ENCODE peak calls at places on chromosome 16, in four cellular contexts. P is thoracic aorta, Z is body of pancreas, S is left lung. V is an unnamed sample.

GRCh38 chr16:72847187-72848044 is 200.5 kb downstream of the ZFHX3 start:
- DNase-seq in P (no peak), Z (peak; percentile 35), S (no peak), V (no peak)

GRCh38 chr16:10939649-10940206 is 2.5 kb downstream of the DEXI start:
- DNase-seq in P (no peak), Z (no peak), S (peak; percentile 24), V (no peak)

GRCh38 chr16:67326472-67327309 is at the start of the genes KCTD19 and LRRC36:
- DNase-seq in P (no peak), Z (peak; percentile 82), S (peak; percentile 64), V (no peak)

GRCh38 chr16:31301708-31302400 is 42.1 kb downstream of the ITGAM start:
- DNase-seq in P (no peak), Z (no peak), S (no peak), V (no peak)

GRCh38 chr16:29315046-29315445 is 91.5 kb downstream of the NPIPB11 start:
- DNase-seq in P (no peak), Z (no peak), S (no peak), V (no peak)

GRCh38 chr16:85291302-85292148 is 179.3 kb upstream of the CIBAR2 start:
- DNase-seq in P (no peak), Z (no peak), S (peak; percentile 76), V (no peak)

GRCh38 chr16:15961060-15961511 is 11.7 kb downstream of the ABCC1 start:
- DNase-seq in P (no peak), Z (no peak), S (no peak), V (no peak)

GRCh38 chr16:21608647-21609328 is 9.4 kb downstream of the METTL9 start:
- DNase-seq in P (no peak), Z (no peak), S (no peak), V (no peak)

GRCh38 chr16:9364721-9365693 is 273.6 kb downstream of the HAPSTR1 start:
- DNase-seq in P (peak; percentile 54), Z (peak; percentile 98), S (peak; percentile 34), V (peak; percentile 66)

GRCh38 chr16:12572316-12572985 is 231.2 kb downstream of the CPPED1 start:
- DNase-seq in P (no peak), Z (no peak), S (no peak), V (no peak)

GRCh38 chr16:12573300-12573699 is 230.4 kb downstream of the CPPED1 start:
- DNase-seq in P (no peak), Z (no peak), S (no peak), V (no peak)

GRCh38 chr16:12574721-12575120 is 229.0 kb downstream of the CPPED1 start:
- DNase-seq in P (no peak), Z (no peak), S (no peak), V (no peak)

GRCh38 chr16:12575288-12575687 is 228.4 kb downstream of the CPPED1 start:
- DNase-seq in P (no peak), Z (no peak), S (no peak), V (no peak)

DNA sequence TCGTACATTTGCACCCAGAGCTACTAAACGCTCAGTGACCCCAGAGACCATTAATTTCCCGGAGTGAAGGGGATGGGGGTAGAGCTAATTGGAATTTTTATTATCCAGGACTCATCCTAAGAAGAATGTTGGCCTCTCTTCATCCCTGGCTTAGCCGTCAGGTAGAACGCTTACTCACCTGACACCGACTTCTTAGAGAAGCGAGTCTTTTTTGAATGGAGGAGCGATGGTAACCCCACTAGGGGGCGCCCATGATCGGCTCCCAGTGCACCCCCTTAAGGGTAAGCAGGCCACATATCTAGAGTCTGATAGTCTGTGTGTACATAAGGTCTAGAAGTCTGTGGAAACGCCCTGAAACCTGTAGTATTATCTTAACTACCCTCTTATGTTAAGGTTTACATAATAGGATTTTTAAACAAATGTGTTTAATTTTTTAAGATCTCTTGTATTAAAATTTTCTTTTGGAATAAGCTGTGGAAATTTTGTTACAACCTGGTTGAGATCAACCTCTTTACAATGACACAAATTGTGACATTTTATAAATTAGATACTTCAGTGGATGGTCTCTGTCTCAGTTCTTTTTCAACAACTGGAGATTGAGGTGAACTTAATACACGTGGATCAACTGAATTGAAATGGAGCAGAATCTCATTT is 229.8 kb downstream of the CPPED1 start:
- DNase-seq in P (no peak), Z (peak; percentile 54), S (peak; percentile 45), V (no peak)
- TF ChIP-seq CTCF in P (peak; percentile 24), Z (peak; percentile 31), S (peak; percentile 32), V (peak; percentile 11)

DNA sequence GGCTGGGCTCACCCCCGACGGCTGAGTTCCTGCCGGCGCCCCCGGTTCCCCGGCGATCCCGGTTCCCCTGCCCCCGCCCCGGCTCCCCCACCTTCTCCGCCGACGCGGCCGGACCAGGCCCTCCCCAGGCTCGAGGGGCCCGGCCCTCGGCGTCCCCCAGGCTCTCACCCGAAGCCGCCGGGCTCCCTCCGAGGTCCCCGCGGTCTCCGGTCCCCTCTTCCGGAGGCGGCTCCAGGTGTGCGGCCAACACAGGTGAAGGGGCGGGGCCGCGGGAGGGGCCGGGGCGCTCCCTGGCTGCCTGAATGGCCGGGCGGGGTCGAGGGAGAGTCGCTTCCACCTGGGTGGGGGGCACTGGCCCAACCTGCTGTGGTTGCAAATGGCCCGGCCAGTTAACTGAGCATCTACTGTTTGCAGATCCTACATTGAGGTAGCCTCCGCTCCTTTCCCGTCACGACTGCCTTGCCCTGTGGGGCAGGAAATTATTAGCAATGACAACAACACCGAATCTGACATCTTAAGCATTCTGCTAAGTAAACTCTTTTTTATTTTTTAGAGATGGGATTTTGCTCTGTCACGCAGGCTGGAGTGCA is at the start of gene BICDL2:
- DNase-seq in P (no peak), Z (peak; percentile 87), S (peak; percentile 36), V (no peak)
- H3K27ac ChIP-seq in P (no peak within 1 kb of the TSS), Z (peak within 1 kb of the TSS; percentile 95), S (no peak within 1 kb of the TSS), V (no peak within 1 kb of the TSS)

GRCh38 chr16:68529608-68529930 is 9.5 kb upstream of the ZFP90 start:
- DNase-seq in P (no peak), Z (no peak), S (no peak), V (no peak)

GRCh38 chr16:68528686-68529379 is 10.3 kb upstream of the ZFP90 start:
- DNase-seq in P (peak; percentile 51), Z (peak; percentile 90), S (peak; percentile 88), V (peak; percentile 33)

GRCh38 chr16:68524069-68524820 is 14.8 kb upstream of the ZFP90 start:
- DNase-seq in P (no peak), Z (no peak), S (no peak), V (no peak)

GRCh38 chr16:68526143-68526781 is 12.8 kb upstream of the ZFP90 start:
- DNase-seq in P (no peak), Z (no peak), S (no peak), V (no peak)

GRCh38 chr16:68526782-68527145 is 12.3 kb upstream of the ZFP90 start:
- DNase-seq in P (no peak), Z (no peak), S (no peak), V (no peak)
- TF ChIP-seq CTCF in P (no peak), Z (no peak), S (no peak), V (no peak)

DNA sequence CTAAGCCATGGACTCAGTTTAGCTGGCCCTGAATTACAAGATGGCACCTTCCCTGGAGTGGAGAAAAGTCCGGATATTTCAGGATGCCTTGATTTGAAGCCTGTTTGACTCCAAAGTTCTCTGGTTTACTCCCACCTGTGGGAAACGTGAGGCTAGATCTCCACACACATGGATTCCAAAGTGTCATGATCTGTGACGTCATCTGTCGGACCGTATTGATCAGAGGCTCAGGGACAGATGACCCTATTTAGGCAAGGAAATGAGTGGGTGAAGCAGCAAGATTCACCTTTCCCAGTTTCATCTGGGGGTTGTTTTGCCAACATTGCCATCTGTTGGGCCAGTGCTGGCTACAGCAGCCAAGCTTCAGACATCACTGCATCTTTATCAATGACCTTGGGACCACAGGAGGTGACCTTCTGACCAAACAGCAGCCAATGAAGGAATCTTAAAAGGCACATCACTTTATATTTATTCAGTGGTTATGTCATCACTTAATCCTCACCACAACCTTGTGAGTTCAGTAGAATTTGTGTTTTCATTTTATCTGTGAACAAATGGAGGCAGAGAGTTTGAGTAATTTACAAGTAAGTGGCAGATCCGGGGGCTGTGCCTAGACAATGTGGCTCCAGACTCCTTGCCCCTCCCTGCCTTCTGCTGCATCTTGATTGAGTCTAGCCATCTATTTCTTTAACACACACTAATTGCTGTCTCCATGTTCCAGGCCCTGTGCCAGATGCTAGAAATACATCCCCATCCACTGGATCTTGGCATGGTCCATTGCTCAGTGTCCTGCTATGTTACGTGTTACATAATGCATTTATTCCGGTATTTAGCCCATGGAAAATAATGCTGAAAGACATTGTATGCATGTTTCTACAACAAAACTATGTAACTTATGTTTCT is 1.5 kb upstream of the CDH13 start:
- DNase-seq in P (no peak), Z (no peak), S (no peak), V (no peak)
- H3K27ac ChIP-seq in P (no peak overlapping the region), Z (no peak overlapping the region), S (no peak overlapping the region), V (no peak overlapping the region)

DNA sequence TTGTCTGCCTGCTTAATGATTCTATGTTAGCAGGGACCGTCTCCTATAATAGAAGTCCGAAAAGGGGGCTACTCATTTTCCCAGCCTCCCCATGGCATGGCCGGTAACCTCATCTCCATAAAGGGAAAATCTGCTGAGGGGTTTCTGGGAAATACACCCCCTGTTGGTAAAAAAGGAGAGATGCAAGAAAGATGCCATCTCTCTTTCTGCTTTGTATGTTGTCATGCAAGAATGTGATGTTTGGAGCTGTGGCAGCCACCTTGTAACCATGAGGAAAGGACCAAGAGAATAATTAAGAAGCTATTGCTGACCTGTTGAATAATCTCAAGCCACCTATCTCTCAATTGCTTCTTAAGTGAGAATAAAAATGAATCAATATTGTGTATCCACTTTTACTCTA is 94.8 kb upstream of the XYLT1 start:
- DNase-seq in P (no peak), Z (no peak), S (no peak), V (no peak)
- TF ChIP-seq CTCF in P (no peak), Z (no peak), S (no peak), V (no peak)

GRCh38 chr16:17469742-17470001 is 1.1 kb downstream of the XYLT1 start:
- DNase-seq in P (no peak), Z (no peak), S (no peak), V (no peak)

GRCh38 chr16:17467923-17468540 is 2.7 kb downstream of the XYLT1 start:
- DNase-seq in P (no peak), Z (peak; percentile 75), S (peak; percentile 70), V (peak; percentile 82)

GRCh38 chr16:17470002-17470870 is 524 bp downstream of the XYLT1 start:
- DNase-seq in P (no peak), Z (peak; percentile 26), S (no peak), V (no peak)

GRCh38 chr16:17468611-17469010 is 2.1 kb downstream of the XYLT1 start:
- DNase-seq in P (no peak), Z (no peak), S (no peak), V (no peak)

GRCh38 chr16:17469011-17469741 is 1.6 kb downstream of the XYLT1 start:
- DNase-seq in P (no peak), Z (no peak), S (no peak), V (no peak)
- H3K27ac ChIP-seq in P (peak overlapping the region; percentile 7), Z (no peak overlapping the region), S (no peak overlapping the region), V (no peak overlapping the region)

GRCh38 chr16:87437911-87438610 is 45.9 kb downstream of the MAP1LC3B start:
- DNase-seq in P (no peak), Z (no peak), S (no peak), V (no peak)
- TF ChIP-seq CTCF in P (no peak), Z (no peak), S (no peak), V (no peak)

V was measured in ascending aorta.